ENCODE peak calls at places on chromosomes 6 and 20, in ten cellular contexts. I is T-helper 9 cell; N is endothelial cell; R is stimulated activated CD8-positive, alpha-beta memory T cell treated with anti-CD3 and anti-CD28 coated beads, Interleukin-4, amount 100 ng/mL, for 1 hour; O is stomach; A is nephron progenitor cell; Y is EH; U is left lung; T is astrocyte of the cerebellum; E is anterior cingulate cortex. W is an unnamed sample.

GRCh38 chr20:1941226-1941625 is 46.0 kb downstream of the SIRPA start:
- DNase-seq in R (no peak), E (no peak), U (no peak), T (no peak), I (no peak), A (no peak), O (no peak), N (no peak), Y (peak), W (no peak)

GRCh38 chr6:147000545-147001488 is 203.4 kb upstream of the STXBP5 start:
- DNase-seq in A (no peak), R (no peak), O (no peak), T (peak), I (no peak), E (no peak), U (no peak), N (no peak), Y (peak), W (no peak)

GRCh38 chr6:47093169-47093568 is 51.0 kb upstream of the ADGRF1 start:
- DNase-seq in N (no peak), I (no peak), E (no peak), T (no peak), A (no peak), Y (no peak), R (no peak), U (no peak), O (no peak), W (peak)

GRCh38 chr6:170224694-170225660 is 65.9 kb downstream of the DLL1 start:
- DNase-seq in T (no peak), E (no peak), N (no peak), R (no peak), O (peak), Y (peak), A (no peak), U (no peak), I (no peak), W (no peak)

GRCh38 chr6:73523434-73524123 is 2.7 kb upstream of the EEF1A1 start:
- DNase-seq in R (peak), E (no peak), A (no peak), I (peak), O (peak), U (peak), N (peak), Y (peak), T (no peak), W (peak)

GRCh38 chr6:167858086-167858591 is 31.4 kb downstream of the AFDN start:
- DNase-seq in O (no peak), T (peak), N (no peak), I (no peak), E (no peak), U (no peak), R (no peak), A (no peak), Y (peak), W (no peak)

GRCh38 chr20:39360029-39360620 is 398.0 kb downstream of the DHX35 start:
- DNase-seq in I (no peak), T (no peak), N (no peak), A (no peak), E (no peak), R (no peak), Y (no peak), O (no peak), U (no peak), W (no peak)

GRCh38 chr6:48476257-48476656 is 365.3 kb upstream of the PTCHD4 start:
- DNase-seq in A (no peak), R (no peak), N (peak), T (peak), I (no peak), U (no peak), E (no peak), Y (peak), O (no peak), W (no peak)

GRCh38 chr20:10521068-10521834 is 86.1 kb downstream of the SLX4IP start:
- DNase-seq in Y (peak), O (no peak), A (no peak), E (no peak), U (no peak), N (no peak), I (no peak), R (no peak), T (peak), W (no peak)

GRCh38 chr6:33592595-33593413 is 12.7 kb upstream of the BAK1 start:
- DNase-seq in N (no peak), I (peak), E (no peak), T (no peak), A (peak), U (peak), Y (no peak), R (no peak), O (peak), W (peak)

GRCh38 chr6:128305228-128305627 is 215.2 kb downstream of the PTPRK start:
- DNase-seq in E (no peak), N (no peak), A (no peak), T (no peak), Y (peak), O (no peak), U (no peak), I (no peak), R (no peak), W (no peak)

GRCh38 chr20:10250902-10251301 is 32.3 kb downstream of the SNAP25 start:
- DNase-seq in N (no peak), U (no peak), I (no peak), Y (no peak), T (no peak), E (no peak), A (no peak), O (no peak), R (no peak), W (no peak)

GRCh38 chr20:55641497-55641896 is 363.8 kb downstream of the CBLN4 start:
- DNase-seq in T (no peak), A (no peak), R (no peak), N (no peak), O (no peak), E (no peak), Y (no peak), U (no peak), I (no peak), W (no peak)

GRCh38 chr6:144064402-144064830 is 31.0 kb downstream of the SF3B5 start:
- DNase-seq in R (no peak), Y (no peak), E (no peak), I (peak), O (peak), T (no peak), U (peak), A (peak), N (peak), W (peak)

GRCh38 chr20:297925-298754 is 770 bp downstream of the ZCCHC3 start:
- DNase-seq in A (peak), T (no peak), I (peak), E (peak), Y (peak), U (peak), R (no peak), O (peak), N (peak), W (peak)

GRCh38 chr20:3203315-3204123 is 963 bp downstream of the DDRGK1 start:
- DNase-seq in O (peak), R (no peak), N (no peak), A (no peak), E (no peak), U (no peak), T (no peak), Y (peak), I (peak), W (peak)

GRCh38 chr6:129685640-129686031 is 24.3 kb downstream of the ARHGAP18 start:
- DNase-seq in O (no peak), E (no peak), T (no peak), N (no peak), Y (no peak), A (no peak), R (no peak), I (no peak), U (no peak), W (no peak)

GRCh38 chr6:88748141-88748540 is 215.3 kb downstream of the RNGTT start:
- DNase-seq in U (no peak), N (no peak), R (no peak), Y (no peak), I (no peak), A (no peak), O (no peak), E (no peak), T (no peak), W (no peak)

GRCh38 chr20:63234693-63235398 is 859 bp upstream of the BIRC7 start:
- DNase-seq in Y (peak), E (no peak), I (no peak), O (peak), U (no peak), T (no peak), A (peak), R (no peak), N (peak), W (no peak)

GRCh38 chr20:8303651-8304050 is 171.6 kb downstream of the PLCB1 start:
- DNase-seq in E (no peak), A (no peak), T (no peak), Y (no peak), R (no peak), O (no peak), U (no peak), N (no peak), I (no peak), W (no peak)

GRCh38 chr20:24441600-24441999 is 27.8 kb upstream of the SYNDIG1 start:
- DNase-seq in E (no peak), T (no peak), A (no peak), R (no peak), N (no peak), U (no peak), O (no peak), Y (no peak), I (no peak), W (no peak)

GRCh38 chr6:126607281-126607680 is 267.4 kb downstream of the CENPW start:
- DNase-seq in A (no peak), E (no peak), Y (no peak), T (no peak), O (no peak), U (no peak), R (no peak), I (no peak), N (no peak), W (no peak)

GRCh38 chr6:139912735-139913400 is 538.4 kb upstream of the CITED2 start:
- DNase-seq in U (no peak), N (no peak), O (no peak), T (no peak), E (no peak), Y (no peak), I (no peak), A (no peak), R (no peak), W (no peak)

GRCh38 chr20:20412750-20413149 is 44.8 kb downstream of the INSM1 start:
- DNase-seq in A (no peak), Y (no peak), N (no peak), E (no peak), U (no peak), R (no peak), T (peak), O (no peak), I (no peak), W (no peak)

GRCh38 chr6:157298325-157298724 is 25.0 kb downstream of the TMEM242 start:
- DNase-seq in E (no peak), U (no peak), A (no peak), R (no peak), O (no peak), T (no peak), I (no peak), N (no peak), Y (no peak), W (no peak)

GRCh38 chr6:52063584-52064400 is 23.6 kb downstream of the PKHD1 start:
- DNase-seq in T (no peak), U (no peak), N (peak), A (peak), I (peak), Y (peak), O (peak), R (no peak), E (no peak), W (peak)